ENCODE peak calls at places on chromosome X, in six cellular contexts. One of them, this sample, is unnamed.

GRCh38 chrX:143633530-143634372 is 2.1 kb downstream of the SLITRK4 start:
- DNase-seq in endothelial cell: peak; percentile 12
- DNase-seq in transverse colon: no peak
- DNase-seq in psoas muscle: no peak
- DNase-seq in NCI-H2081: no peak
- DNase-seq in nephron progenitor cell: peak; percentile 44
- DNase-seq in this sample: peak; percentile 29

GRCh38 chrX:113548308-113549015 is 707.8 kb upstream of the AMOT start:
- DNase-seq in endothelial cell: no peak
- DNase-seq in transverse colon: no peak
- DNase-seq in psoas muscle: no peak
- DNase-seq in NCI-H2081: no peak
- DNase-seq in nephron progenitor cell: no peak
- DNase-seq in this sample: no peak

GRCh38 chrX:94908171-94908570 is 1234.2 kb downstream of the FAM133A start:
- DNase-seq in endothelial cell: no peak
- DNase-seq in transverse colon: no peak
- DNase-seq in psoas muscle: no peak
- DNase-seq in NCI-H2081: no peak
- DNase-seq in nephron progenitor cell: no peak
- DNase-seq in this sample: no peak

GRCh38 chrX:14616876-14617275 is 87.5 kb downstream of the GLRA2 start:
- DNase-seq in endothelial cell: no peak
- DNase-seq in transverse colon: no peak
- DNase-seq in psoas muscle: no peak
- DNase-seq in NCI-H2081: no peak
- DNase-seq in nephron progenitor cell: no peak
- DNase-seq in this sample: peak; percentile 41

GRCh38 chrX:111511477-111511876 is at the start of gene SERTM2:
- DNase-seq in endothelial cell: no peak
- DNase-seq in transverse colon: no peak
- DNase-seq in psoas muscle: no peak
- DNase-seq in NCI-H2081: no peak
- DNase-seq in nephron progenitor cell: no peak
- DNase-seq in this sample: peak; percentile 71

GRCh38 chrX:129931411-129932136 is 25.6 kb downstream of the UTP14A start:
- DNase-seq in endothelial cell: peak; percentile 83
- DNase-seq in transverse colon: peak; percentile 93
- DNase-seq in psoas muscle: peak; percentile 92
- DNase-seq in NCI-H2081: peak; percentile 55
- DNase-seq in nephron progenitor cell: peak; percentile 83
- DNase-seq in this sample: peak; percentile 92

GRCh38 chrX:23434356-23434884 is 99.8 kb downstream of the PTCHD1 start:
- DNase-seq in endothelial cell: no peak
- DNase-seq in transverse colon: peak; percentile 46
- DNase-seq in psoas muscle: peak; percentile 77
- DNase-seq in NCI-H2081: no peak
- DNase-seq in nephron progenitor cell: no peak
- DNase-seq in this sample: peak; percentile 1

GRCh38 chrX:151488677-151489076 is 74.8 kb upstream of the PASD1 start:
- DNase-seq in endothelial cell: no peak
- DNase-seq in transverse colon: no peak
- DNase-seq in psoas muscle: no peak
- DNase-seq in NCI-H2081: no peak
- DNase-seq in nephron progenitor cell: no peak
- DNase-seq in this sample: no peak

GRCh38 chrX:125289920-125290319 is 29.8 kb upstream of the TEX13C start:
- DNase-seq in endothelial cell: no peak
- DNase-seq in transverse colon: no peak
- DNase-seq in psoas muscle: no peak
- DNase-seq in NCI-H2081: no peak
- DNase-seq in nephron progenitor cell: no peak
- DNase-seq in this sample: peak; percentile 37

GRCh38 chrX:119692241-119693031 is 532 bp downstream of the SEPTIN6 start:
- DNase-seq in endothelial cell: peak; percentile 11
- DNase-seq in transverse colon: peak; percentile 47
- DNase-seq in psoas muscle: peak; percentile 27
- DNase-seq in NCI-H2081: no peak
- DNase-seq in nephron progenitor cell: peak; percentile 57
- DNase-seq in this sample: peak; percentile 54

GRCh38 chrX:132226169-132226568 is 6.9 kb upstream of the RAP2C start:
- DNase-seq in endothelial cell: no peak
- DNase-seq in transverse colon: no peak
- DNase-seq in psoas muscle: no peak
- DNase-seq in NCI-H2081: no peak
- DNase-seq in nephron progenitor cell: no peak
- DNase-seq in this sample: peak; percentile 21

This sample was measured in mesenchymal stem cell.